ENCODE peak calls at places on chromosome 5, in six cellular contexts. One of them, this sample, is unnamed.
A peak's percentile ranks its signal among the peaks of the same experiment; 100 is the strongest.

GRCh38 chr5:172086312-172086975 is 80.0 kb upstream of the FBXW11 start:
- DNase-seq in HepG2: no peak
- DNase-seq in K562: no peak
- DNase-seq in GM12878: no peak
- DNase-seq in H1: no peak
- DNase-seq in SK-N-SH: no peak
- DNase-seq in this sample: no peak

GRCh38 chr5:33310471-33310870 is 130.3 kb upstream of the TARS1 start:
- DNase-seq in HepG2: no peak
- DNase-seq in K562: no peak
- DNase-seq in GM12878: no peak
- DNase-seq in H1: no peak
- DNase-seq in SK-N-SH: no peak
- DNase-seq in this sample: no peak

GRCh38 chr5:149452665-149453617 is 73.8 kb upstream of the IL17B start:
- DNase-seq in HepG2: peak; percentile 79
- DNase-seq in K562: no peak
- DNase-seq in GM12878: no peak
- DNase-seq in H1: no peak
- DNase-seq in SK-N-SH: no peak
- DNase-seq in this sample: no peak

GRCh38 chr5:22852807-22853670 is at the start of gene CDH12:
- DNase-seq in HepG2: no peak
- DNase-seq in K562: no peak
- DNase-seq in GM12878: no peak
- DNase-seq in H1: peak; percentile 71
- DNase-seq in SK-N-SH: no peak
- DNase-seq in this sample: no peak

GRCh38 chr5:116442095-116442534 is 132.5 kb downstream of the SEMA6A start:
- DNase-seq in HepG2: no peak
- DNase-seq in K562: no peak
- DNase-seq in GM12878: no peak
- DNase-seq in H1: no peak
- DNase-seq in SK-N-SH: peak; percentile 49
- DNase-seq in this sample: no peak

GRCh38 chr5:166123698-166124097 is 2167.7 kb upstream of the WWC1 start:
- DNase-seq in HepG2: no peak
- DNase-seq in K562: no peak
- DNase-seq in GM12878: no peak
- DNase-seq in H1: no peak
- DNase-seq in SK-N-SH: peak; percentile 41
- DNase-seq in this sample: no peak

GRCh38 chr5:45038366-45038987 is 229.7 kb downstream of the MRPS30 start:
- DNase-seq in HepG2: peak; percentile 14
- DNase-seq in K562: peak; percentile 14
- DNase-seq in GM12878: no peak
- DNase-seq in H1: no peak
- DNase-seq in SK-N-SH: peak; percentile 14
- DNase-seq in this sample: peak; percentile 1

GRCh38 chr5:4053111-4053510 is 457.5 kb downstream of the IRX1 start:
- DNase-seq in HepG2: no peak
- DNase-seq in K562: no peak
- DNase-seq in GM12878: no peak
- DNase-seq in H1: no peak
- DNase-seq in SK-N-SH: no peak
- DNase-seq in this sample: no peak

GRCh38 chr5:120841830-120842229 is 377.7 kb downstream of the PRR16 start:
- DNase-seq in HepG2: no peak
- DNase-seq in K562: no peak
- DNase-seq in GM12878: no peak
- DNase-seq in H1: no peak
- DNase-seq in SK-N-SH: no peak
- DNase-seq in this sample: no peak

GRCh38 chr5:101678494-101679193 is 617.4 kb downstream of the SLCO4C1 start:
- DNase-seq in HepG2: peak; percentile 52
- DNase-seq in K562: peak; percentile 52
- DNase-seq in GM12878: peak; percentile 7
- DNase-seq in H1: peak; percentile 92
- DNase-seq in SK-N-SH: peak; percentile 43
- DNase-seq in this sample: peak; percentile 14

GRCh38 chr5:134477462-134478245 is 47.8 kb upstream of the JADE2 start:
- DNase-seq in HepG2: no peak
- DNase-seq in K562: no peak
- DNase-seq in GM12878: no peak
- DNase-seq in H1: no peak
- DNase-seq in SK-N-SH: no peak
- DNase-seq in this sample: no peak

GRCh38 chr5:122076669-122077450 is 1.2 kb downstream of the LOX start:
- DNase-seq in HepG2: peak; percentile 70
- DNase-seq in K562: no peak
- DNase-seq in GM12878: no peak
- DNase-seq in H1: peak; percentile 97
- DNase-seq in SK-N-SH: peak; percentile 74
- DNase-seq in this sample: peak; percentile 4

GRCh38 chr5:2511131-2511530 is 240.3 kb downstream of the IRX2 start:
- DNase-seq in HepG2: no peak
- DNase-seq in K562: no peak
- DNase-seq in GM12878: no peak
- DNase-seq in H1: no peak
- DNase-seq in SK-N-SH: no peak
- DNase-seq in this sample: no peak

GRCh38 chr5:39190311-39191102 is 28.9 kb downstream of the FYB1 start:
- DNase-seq in HepG2: no peak
- DNase-seq in K562: no peak
- DNase-seq in GM12878: no peak
- DNase-seq in H1: no peak
- DNase-seq in SK-N-SH: no peak
- DNase-seq in this sample: no peak

GRCh38 chr5:34585601-34586104 is 70.5 kb upstream of the RAI14 start:
- DNase-seq in HepG2: peak; percentile 89
- DNase-seq in K562: no peak
- DNase-seq in GM12878: no peak
- DNase-seq in H1: no peak
- DNase-seq in SK-N-SH: no peak
- DNase-seq in this sample: no peak

GRCh38 chr5:76133967-76134366 is 50.8 kb downstream of the SV2C start:
- DNase-seq in HepG2: no peak
- DNase-seq in K562: no peak
- DNase-seq in GM12878: no peak
- DNase-seq in H1: no peak
- DNase-seq in SK-N-SH: peak; percentile 32
- DNase-seq in this sample: no peak

GRCh38 chr5:11903121-11903613 is 1.1 kb downstream of the CTNND2 start:
- DNase-seq in HepG2: no peak
- DNase-seq in K562: no peak
- DNase-seq in GM12878: no peak
- DNase-seq in H1: no peak
- DNase-seq in SK-N-SH: no peak
- DNase-seq in this sample: no peak

GRCh38 chr5:157911568-157911967 is 52.6 kb upstream of the CLINT1 start:
- DNase-seq in HepG2: no peak
- DNase-seq in K562: no peak
- DNase-seq in GM12878: no peak
- DNase-seq in H1: no peak
- DNase-seq in SK-N-SH: no peak
- DNase-seq in this sample: no peak

GRCh38 chr5:74020488-74020887 is 394.5 kb downstream of the ARHGEF28 start:
- DNase-seq in HepG2: no peak
- DNase-seq in K562: no peak
- DNase-seq in GM12878: no peak
- DNase-seq in H1: no peak
- DNase-seq in SK-N-SH: no peak
- DNase-seq in this sample: no peak

GRCh38 chr5:34570721-34571379 is 85.3 kb upstream of the RAI14 start:
- DNase-seq in HepG2: no peak
- DNase-seq in K562: no peak
- DNase-seq in GM12878: no peak
- DNase-seq in H1: no peak
- DNase-seq in SK-N-SH: no peak
- DNase-seq in this sample: no peak

GRCh38 chr5:124824637-124825158 is 78.3 kb upstream of the ZNF608 start:
- DNase-seq in HepG2: no peak
- DNase-seq in K562: no peak
- DNase-seq in GM12878: no peak
- DNase-seq in H1: no peak
- DNase-seq in SK-N-SH: peak; percentile 46
- DNase-seq in this sample: no peak

GRCh38 chr5:174736351-174736721 is 12.0 kb downstream of the MSX2 start:
- DNase-seq in HepG2: no peak
- DNase-seq in K562: no peak
- DNase-seq in GM12878: no peak
- DNase-seq in H1: no peak
- DNase-seq in SK-N-SH: no peak
- DNase-seq in this sample: no peak

GRCh38 chr5:135565691-135566421 is 12.9 kb downstream of the CXCL14 start:
- DNase-seq in HepG2: peak; percentile 42
- DNase-seq in K562: peak; percentile 80
- DNase-seq in GM12878: no peak
- DNase-seq in H1: peak; percentile 95
- DNase-seq in SK-N-SH: peak; percentile 60
- DNase-seq in this sample: peak; percentile 49

DNA sequence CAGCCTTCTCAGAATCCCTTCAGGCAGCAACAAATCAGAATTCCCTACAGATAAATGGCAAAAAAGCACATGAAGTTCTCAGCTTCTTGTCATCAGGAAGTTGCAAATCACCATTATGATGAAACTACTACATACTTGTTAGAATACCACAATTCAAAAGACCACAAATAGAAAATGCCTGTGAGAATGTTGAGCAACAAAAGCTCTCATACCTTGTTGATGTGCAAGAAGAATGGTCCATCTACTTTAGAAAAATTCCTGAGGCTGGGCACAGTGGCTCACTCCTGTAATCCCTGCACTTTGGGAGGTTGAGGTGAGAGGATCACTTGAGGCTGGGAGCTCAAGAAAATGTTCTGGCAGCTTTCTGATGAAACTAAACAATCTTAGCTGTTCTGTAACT is 278.1 kb downstream of the ICE1 start:
- DNase-seq in HepG2: no peak
- DNase-seq in K562: no peak
- DNase-seq in GM12878: no peak
- DNase-seq in H1: no peak
- DNase-seq in SK-N-SH: no peak
- DNase-seq in this sample: no peak
- TF ChIP-seq CTCF in HepG2: no peak
- TF ChIP-seq CTCF in K562: no peak
- TF ChIP-seq CTCF in GM12878: no peak
- TF ChIP-seq CTCF in H1: no peak
- TF ChIP-seq CTCF in SK-N-SH: no peak
- TF ChIP-seq CTCF in this sample: no peak

GRCh38 chr5:8615142-8615858 is 746.4 kb downstream of the MTRR start:
- DNase-seq in HepG2: no peak
- DNase-seq in K562: no peak
- DNase-seq in GM12878: no peak
- DNase-seq in H1: no peak
- DNase-seq in SK-N-SH: no peak
- DNase-seq in this sample: no peak
- TF ChIP-seq GABPA in HepG2: no peak
- TF ChIP-seq GABPA in K562: no peak
- TF ChIP-seq GABPA in GM12878: no peak
- TF ChIP-seq GABPA in H1: no peak
- TF ChIP-seq GABPA in SK-N-SH: no peak
- TF ChIP-seq GABPA in this sample: no peak

GRCh38 chr5:169723103-169723831 is 86.2 kb downstream of the DOCK2 start:
- DNase-seq in HepG2: no peak
- DNase-seq in K562: no peak
- DNase-seq in GM12878: no peak
- DNase-seq in H1: no peak
- DNase-seq in SK-N-SH: no peak
- DNase-seq in this sample: no peak

GRCh38 chr5:169724303-169724702 is 87.2 kb downstream of the DOCK2 start:
- DNase-seq in HepG2: no peak
- DNase-seq in K562: no peak
- DNase-seq in GM12878: no peak
- DNase-seq in H1: no peak
- DNase-seq in SK-N-SH: no peak
- DNase-seq in this sample: no peak

GRCh38 chr5:169719360-169720314 is 82.6 kb downstream of the DOCK2 start:
- DNase-seq in HepG2: no peak
- DNase-seq in K562: no peak
- DNase-seq in GM12878: peak; percentile 59
- DNase-seq in H1: no peak
- DNase-seq in SK-N-SH: no peak
- DNase-seq in this sample: no peak

GRCh38 chr5:169717298-169717697 is 80.2 kb downstream of the DOCK2 start:
- DNase-seq in HepG2: no peak
- DNase-seq in K562: no peak
- DNase-seq in GM12878: no peak
- DNase-seq in H1: no peak
- DNase-seq in SK-N-SH: no peak
- DNase-seq in this sample: peak; percentile 92

GRCh38 chr5:169721771-169722170 is 84.7 kb downstream of the DOCK2 start:
- DNase-seq in HepG2: no peak
- DNase-seq in K562: no peak
- DNase-seq in GM12878: no peak
- DNase-seq in H1: no peak
- DNase-seq in SK-N-SH: no peak
- DNase-seq in this sample: no peak
- TF ChIP-seq CTCF in HepG2: no peak
- TF ChIP-seq CTCF in K562: no peak
- TF ChIP-seq CTCF in GM12878: no peak
- TF ChIP-seq CTCF in H1: no peak
- TF ChIP-seq CTCF in SK-N-SH: peak; percentile 29
- TF ChIP-seq CTCF in this sample: no peak

GRCh38 chr5:142512680-142513042 is 173.2 kb downstream of the FGF1 start:
- DNase-seq in HepG2: peak; percentile 34
- DNase-seq in K562: no peak
- DNase-seq in GM12878: no peak
- DNase-seq in H1: no peak
- DNase-seq in SK-N-SH: no peak
- DNase-seq in this sample: no peak

GRCh38 chr5:142514196-142514595 is 171.7 kb downstream of the FGF1 start:
- DNase-seq in HepG2: no peak
- DNase-seq in K562: no peak
- DNase-seq in GM12878: no peak
- DNase-seq in H1: no peak
- DNase-seq in SK-N-SH: no peak
- DNase-seq in this sample: no peak

GRCh38 chr5:142517840-142518239 is 168.1 kb downstream of the FGF1 start:
- DNase-seq in HepG2: peak; percentile 50
- DNase-seq in K562: no peak
- DNase-seq in GM12878: no peak
- DNase-seq in H1: no peak
- DNase-seq in SK-N-SH: no peak
- DNase-seq in this sample: no peak

GRCh38 chr5:142516732-142517131 is 169.2 kb downstream of the FGF1 start:
- DNase-seq in HepG2: no peak
- DNase-seq in K562: no peak
- DNase-seq in GM12878: no peak
- DNase-seq in H1: no peak
- DNase-seq in SK-N-SH: no peak
- DNase-seq in this sample: no peak

DNA sequence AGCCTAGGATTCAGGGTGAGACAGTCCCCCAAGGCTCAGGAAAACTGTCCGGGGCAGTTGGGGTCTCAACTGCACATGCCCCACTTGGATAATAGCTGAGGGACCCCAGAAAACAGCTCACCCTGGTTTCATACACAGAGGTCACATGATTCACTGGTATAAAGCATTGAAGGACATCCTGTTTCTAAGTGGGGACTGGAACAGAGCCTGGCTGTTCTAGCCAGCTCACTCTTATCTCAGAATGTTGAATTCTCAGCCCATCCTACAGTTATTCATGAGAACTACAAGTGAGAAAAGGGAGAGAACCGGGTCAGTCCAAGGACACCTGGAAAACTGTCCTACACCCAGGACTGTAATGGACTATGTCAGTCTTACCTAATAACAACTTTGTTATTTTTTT is 170.9 kb downstream of the FGF1 start:
- DNase-seq in HepG2: no peak
- DNase-seq in K562: no peak
- DNase-seq in GM12878: no peak
- DNase-seq in H1: no peak
- DNase-seq in SK-N-SH: no peak
- DNase-seq in this sample: no peak
- TF ChIP-seq GABPA in HepG2: no peak
- TF ChIP-seq GABPA in K562: no peak
- TF ChIP-seq GABPA in GM12878: no peak
- TF ChIP-seq GABPA in H1: no peak
- TF ChIP-seq GABPA in SK-N-SH: no peak
- TF ChIP-seq GABPA in this sample: no peak